ENCODE peak calls at places on chromosomes 12 and 14, in eight cellular contexts. N is activated T-helper 1 cell treated with anti-CD3 and anti-CD28 coated beads, Interleukin-12 subunit alpha, Interleukin-12 subunit beta, Interleukin-2, Interleukin-4 antibody, amounts not matched to agents 30 ng/mL and 10 ng/mL and 1 ng/mL, durations not matched to agents 14 hours and 24 hours and 36 hours; W is D341Med; O is effector memory CD8-positive, alpha-beta T cell; P is EH; X is Caki2; V is body of pancreas; S is stimulated activated CD8-positive, alpha-beta memory T cell treated with anti-CD3 and anti-CD28 coated beads, Interleukin-7, amount 100 ng/mL, for 1 hour. L is an unnamed sample.

GRCh38 chr14:54728700-54729527 is 162.0 kb downstream of the SAMD4A start:
- DNase-seq in V (no peak), N (no peak), X (no peak), S (no peak), O (no peak), W (no peak), P (peak; percentile 39), L (no peak)

GRCh38 chr12:122021193-122021821 is 377 bp upstream of the BCL7A start:
- DNase-seq in V (peak; percentile 44), O (no peak), P (peak; percentile 38), X (peak; percentile 33), N (no peak), S (no peak), W (no peak), L (no peak)

GRCh38 chr14:53780156-53780555 is 176.5 kb downstream of the BMP4 start:
- DNase-seq in O (no peak), S (no peak), P (no peak), N (no peak), V (no peak), X (no peak), W (no peak), L (no peak)

GRCh38 chr14:70707138-70708038 is 65.7 kb downstream of the TTC9 start:
- DNase-seq in P (peak; percentile 67), V (peak; percentile 71), O (no peak), N (no peak), S (no peak), W (no peak), X (peak; percentile 28), L (no peak)

GRCh38 chr14:105251920-105252319 is 3.6 kb downstream of the BTBD6 start:
- DNase-seq in W (no peak), X (no peak), N (no peak), O (no peak), V (no peak), P (no peak), S (no peak), L (no peak)

GRCh38 chr14:104791425-104791824 is 4.1 kb downstream of the AKT1 start:
- DNase-seq in N (no peak), V (no peak), X (no peak), O (no peak), P (no peak), S (no peak), W (no peak), L (no peak)

GRCh38 chr12:5988659-5989116 is 43.6 kb upstream of the ANO2 start:
- DNase-seq in N (peak; percentile 55), X (peak; percentile 54), W (peak; percentile 90), O (peak; percentile 57), V (peak; percentile 80), P (peak; percentile 74), S (peak; percentile 46), L (peak; percentile 68)

GRCh38 chr12:120771097-120771496 is 45.5 kb downstream of the ACADS start:
- DNase-seq in W (no peak), V (no peak), X (no peak), P (no peak), S (no peak), O (no peak), N (no peak), L (no peak)

GRCh38 chr12:49232940-49233841 is 31.7 kb upstream of the TUBA1C start:
- DNase-seq in V (peak; percentile 37), O (no peak), W (peak; percentile 82), S (no peak), N (no peak), X (no peak), P (peak; percentile 44), L (peak; percentile 74)

GRCh38 chr12:8031872-8032241 is 659 bp upstream of the FOXJ2 start:
- DNase-seq in P (no peak), W (no peak), S (no peak), N (no peak), X (no peak), O (no peak), V (no peak), L (no peak)

GRCh38 chr14:21192447-21192822 is 36.6 kb upstream of the OR5AU1 start:
- DNase-seq in W (no peak), O (no peak), S (no peak), V (no peak), P (no peak), X (no peak), N (no peak), L (no peak)

GRCh38 chr14:63713058-63713457 is 14.8 kb downstream of the SGPP1 start:
- DNase-seq in V (no peak), X (no peak), O (no peak), N (no peak), W (no peak), S (no peak), P (peak; percentile 17), L (no peak)

GRCh38 chr12:131120831-131121271 is 167.1 kb downstream of the ADGRD1 start:
- DNase-seq in P (no peak), O (no peak), N (no peak), V (no peak), W (no peak), S (no peak), X (no peak), L (no peak)

GRCh38 chr14:75343914-75344313 is 65.3 kb downstream of the FOS start:
- DNase-seq in N (no peak), X (no peak), S (no peak), P (peak; percentile 79), O (no peak), W (no peak), V (no peak), L (no peak)

GRCh38 chr14:86790408-86791364 is 1202.3 kb downstream of the GALC start:
- DNase-seq in P (peak; percentile 21), W (no peak), V (no peak), S (no peak), N (no peak), O (no peak), X (peak; percentile 16), L (no peak)

GRCh38 chr14:28656704-28657255 is 109.8 kb upstream of the FOXG1 start:
- DNase-seq in S (no peak), O (no peak), P (no peak), W (no peak), X (no peak), N (no peak), V (no peak), L (no peak)

GRCh38 chr12:116067892-116068291 is 209.6 kb downstream of the MED13L start:
- DNase-seq in O (no peak), X (no peak), W (no peak), P (no peak), V (no peak), N (no peak), S (no peak), L (no peak)

GRCh38 chr12:56941299-56942017 is 7.2 kb upstream of the SDR9C7 start:
- DNase-seq in S (no peak), O (no peak), W (no peak), P (peak; percentile 74), X (peak; percentile 70), N (no peak), V (no peak), L (no peak)

GRCh38 chr14:64147126-64147790 is 146.9 kb downstream of the ESR2 start:
- DNase-seq in W (no peak), P (peak; percentile 24), S (no peak), V (no peak), X (no peak), N (no peak), O (no peak), L (no peak)

GRCh38 chr12:50542448-50542847 is 37.7 kb downstream of the DIP2B start:
- DNase-seq in N (no peak), P (peak; percentile 37), O (no peak), V (no peak), W (no peak), S (no peak), X (peak; percentile 71), L (no peak)